ENCODE peak calls at places on chromosomes 1 and 21, in five cellular contexts. One of them, this sample, is unnamed.

GRCh38 chr1:200372095-200372884 is 37.5 kb downstream of the ZNF281 start:
- DNase-seq in fibroblast of mammary gland: peak
- DNase-seq in tibial nerve: no peak
- DNase-seq in sigmoid colon: no peak
- DNase-seq in IMR-90: peak
- DNase-seq in this sample: peak

GRCh38 chr1:70764747-70765146 is 282.9 kb downstream of the PTGER3 start:
- DNase-seq in sigmoid colon: no peak
- DNase-seq in fibroblast of mammary gland: peak
- DNase-seq in tibial nerve: no peak
- DNase-seq in IMR-90: no peak
- DNase-seq in this sample: peak

GRCh38 chr1:202888204-202888506 is 794 bp downstream of the RABIF start:
- DNase-seq in sigmoid colon: no peak
- DNase-seq in tibial nerve: no peak
- DNase-seq in IMR-90: peak
- DNase-seq in fibroblast of mammary gland: peak
- DNase-seq in this sample: peak

GRCh38 chr1:156705918-156706646 is 699 bp upstream of the CRABP2 start:
- DNase-seq in sigmoid colon: peak
- DNase-seq in IMR-90: peak
- DNase-seq in fibroblast of mammary gland: peak
- DNase-seq in tibial nerve: peak
- DNase-seq in this sample: peak

GRCh38 chr1:31937300-31938183 is 626 bp downstream of the PTP4A2 start:
- DNase-seq in IMR-90: peak
- DNase-seq in tibial nerve: peak
- DNase-seq in fibroblast of mammary gland: peak
- DNase-seq in sigmoid colon: peak
- DNase-seq in this sample: peak

GRCh38 chr1:97778718-97779117 is 142.1 kb downstream of the DPYD start:
- DNase-seq in sigmoid colon: no peak
- DNase-seq in IMR-90: peak
- DNase-seq in fibroblast of mammary gland: no peak
- DNase-seq in tibial nerve: no peak
- DNase-seq in this sample: no peak

GRCh38 chr1:62271932-62272728 is 47.1 kb downstream of the KANK4 start:
- DNase-seq in IMR-90: no peak
- DNase-seq in tibial nerve: no peak
- DNase-seq in sigmoid colon: no peak
- DNase-seq in fibroblast of mammary gland: no peak
- DNase-seq in this sample: peak

GRCh38 chr1:89262643-89263042 is 10.0 kb downstream of the GBP5 start:
- DNase-seq in tibial nerve: no peak
- DNase-seq in sigmoid colon: no peak
- DNase-seq in fibroblast of mammary gland: peak
- DNase-seq in IMR-90: peak
- DNase-seq in this sample: peak

GRCh38 chr1:68173283-68174172 is 58.8 kb downstream of the WLS start:
- DNase-seq in IMR-90: peak
- DNase-seq in fibroblast of mammary gland: peak
- DNase-seq in tibial nerve: no peak
- DNase-seq in sigmoid colon: no peak
- DNase-seq in this sample: peak

GRCh38 chr1:242187171-242187570 is 188.3 kb upstream of the MAP1LC3C start:
- DNase-seq in tibial nerve: no peak
- DNase-seq in sigmoid colon: no peak
- DNase-seq in IMR-90: no peak
- DNase-seq in fibroblast of mammary gland: no peak
- DNase-seq in this sample: no peak

GRCh38 chr1:87795615-87796337 is 467.1 kb downstream of the LMO4 start:
- DNase-seq in IMR-90: peak
- DNase-seq in tibial nerve: no peak
- DNase-seq in fibroblast of mammary gland: no peak
- DNase-seq in sigmoid colon: no peak
- DNase-seq in this sample: no peak

GRCh38 chr1:201795066-201795465 is 33.9 kb upstream of the IPO9 start:
- DNase-seq in sigmoid colon: no peak
- DNase-seq in IMR-90: no peak
- DNase-seq in fibroblast of mammary gland: peak
- DNase-seq in tibial nerve: no peak
- DNase-seq in this sample: peak

GRCh38 chr1:244381887-244382565 is 69.7 kb downstream of the ADSS2 start:
- DNase-seq in sigmoid colon: no peak
- DNase-seq in IMR-90: peak
- DNase-seq in tibial nerve: no peak
- DNase-seq in fibroblast of mammary gland: peak
- DNase-seq in this sample: peak
- H3K4me3 ChIP-seq in sigmoid colon: no peak
- H3K4me3 ChIP-seq in IMR-90: no peak
- H3K4me3 ChIP-seq in tibial nerve: no peak
- H3K4me3 ChIP-seq in fibroblast of mammary gland: no peak
- H3K4me3 ChIP-seq in this sample: no peak

GRCh38 chr1:100076319-100076718 is 56.4 kb downstream of the SASS6 start:
- DNase-seq in sigmoid colon: no peak
- DNase-seq in tibial nerve: no peak
- DNase-seq in IMR-90: no peak
- DNase-seq in fibroblast of mammary gland: no peak
- DNase-seq in this sample: no peak
- H3K4me3 ChIP-seq in sigmoid colon: no peak
- H3K4me3 ChIP-seq in tibial nerve: no peak
- H3K4me3 ChIP-seq in IMR-90: no peak
- H3K4me3 ChIP-seq in fibroblast of mammary gland: no peak
- H3K4me3 ChIP-seq in this sample: no peak

GRCh38 chr21:35510294-35510693 is 461.2 kb upstream of the RUNX1 start:
- DNase-seq in fibroblast of mammary gland: no peak
- DNase-seq in sigmoid colon: no peak
- DNase-seq in IMR-90: no peak
- DNase-seq in tibial nerve: no peak
- DNase-seq in this sample: no peak

GRCh38 chr21:35509004-35509704 is 460.1 kb upstream of the RUNX1 start:
- DNase-seq in sigmoid colon: no peak
- DNase-seq in fibroblast of mammary gland: no peak
- DNase-seq in IMR-90: no peak
- DNase-seq in tibial nerve: no peak
- DNase-seq in this sample: no peak

GRCh38 chr21:35511298-35512162 is 462.4 kb upstream of the RUNX1 start:
- DNase-seq in IMR-90: peak
- DNase-seq in fibroblast of mammary gland: peak
- DNase-seq in tibial nerve: no peak
- DNase-seq in sigmoid colon: no peak
- DNase-seq in this sample: peak

GRCh38 chr21:35508389-35508888 is 459.3 kb upstream of the RUNX1 start:
- DNase-seq in IMR-90: peak
- DNase-seq in fibroblast of mammary gland: peak
- DNase-seq in tibial nerve: peak
- DNase-seq in sigmoid colon: peak
- DNase-seq in this sample: peak

DNA sequence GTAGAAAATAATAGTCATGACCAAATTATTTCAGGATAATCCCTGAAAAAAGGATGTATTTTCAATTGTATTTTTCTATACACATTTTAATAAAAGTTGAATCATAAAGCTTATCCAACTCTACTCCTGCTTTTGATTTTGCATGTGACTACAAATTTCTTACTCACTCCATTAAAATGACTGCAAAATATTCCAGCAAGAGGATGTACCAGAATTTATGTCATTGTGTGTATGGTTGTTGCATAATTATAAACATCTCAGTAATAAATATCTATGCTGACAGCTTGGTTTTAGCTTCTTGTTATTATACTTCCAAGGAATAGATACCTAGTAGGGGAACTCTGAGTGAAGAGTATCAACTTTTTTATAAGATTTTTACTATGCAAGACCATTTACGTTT is 463.2 kb upstream of the RUNX1 start:
- DNase-seq in tibial nerve: no peak
- DNase-seq in IMR-90: peak
- DNase-seq in sigmoid colon: no peak
- DNase-seq in fibroblast of mammary gland: peak
- DNase-seq in this sample: peak
- H3K4me3 ChIP-seq in tibial nerve: no peak
- H3K4me3 ChIP-seq in IMR-90: no peak
- H3K4me3 ChIP-seq in sigmoid colon: no peak
- H3K4me3 ChIP-seq in fibroblast of mammary gland: no peak
- H3K4me3 ChIP-seq in this sample: no peak

GRCh38 chr1:151729966-151730291 is 8.6 kb downstream of the RIIAD1 start:
- DNase-seq in fibroblast of mammary gland: no peak
- DNase-seq in IMR-90: no peak
- DNase-seq in tibial nerve: no peak
- DNase-seq in sigmoid colon: no peak
- DNase-seq in this sample: no peak

GRCh38 chr1:151733126-151733525 is 11.8 kb downstream of the RIIAD1 start:
- DNase-seq in fibroblast of mammary gland: no peak
- DNase-seq in tibial nerve: no peak
- DNase-seq in sigmoid colon: no peak
- DNase-seq in IMR-90: no peak
- DNase-seq in this sample: no peak

GRCh38 chr1:151723726-151724370 is 2.5 kb downstream of the RIIAD1 start:
- DNase-seq in IMR-90: no peak
- DNase-seq in fibroblast of mammary gland: no peak
- DNase-seq in tibial nerve: no peak
- DNase-seq in sigmoid colon: no peak
- DNase-seq in this sample: no peak

GRCh38 chr1:151729157-151729965 is 8.0 kb downstream of the RIIAD1 start:
- DNase-seq in IMR-90: no peak
- DNase-seq in sigmoid colon: no peak
- DNase-seq in tibial nerve: no peak
- DNase-seq in fibroblast of mammary gland: no peak
- DNase-seq in this sample: no peak

DNA sequence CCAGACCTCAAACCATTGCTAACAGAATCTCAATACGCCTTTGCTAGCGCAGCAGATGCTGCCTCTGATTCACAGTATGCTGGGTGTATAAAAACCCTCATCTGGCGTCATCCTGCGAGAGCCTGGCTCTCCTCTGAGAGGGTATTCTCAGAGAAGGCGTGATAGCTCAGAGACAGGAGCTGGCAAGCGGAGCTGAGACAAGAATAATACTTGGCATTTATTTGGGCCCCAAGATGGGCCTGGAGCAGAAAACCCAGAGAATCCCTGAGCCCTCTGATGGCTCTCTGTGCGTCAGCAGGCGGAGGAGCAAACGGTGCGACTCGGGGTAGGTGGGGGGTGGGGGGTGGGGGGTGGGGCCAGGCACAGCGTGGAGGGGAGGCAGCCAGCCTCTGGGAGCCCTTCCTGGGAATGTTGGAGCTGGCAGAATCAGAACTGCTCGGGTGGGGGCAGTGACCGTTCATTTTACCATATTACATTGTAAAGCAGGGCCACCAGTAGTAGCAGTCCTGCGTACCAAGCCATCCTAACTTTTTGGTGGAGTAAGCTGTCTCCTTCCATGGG is 6.9 kb downstream of the RIIAD1 start:
- DNase-seq in tibial nerve: no peak
- DNase-seq in fibroblast of mammary gland: peak
- DNase-seq in sigmoid colon: peak
- DNase-seq in IMR-90: peak
- DNase-seq in this sample: peak
- H3K4me3 ChIP-seq in tibial nerve: no peak
- H3K4me3 ChIP-seq in fibroblast of mammary gland: no peak
- H3K4me3 ChIP-seq in sigmoid colon: peak
- H3K4me3 ChIP-seq in IMR-90: no peak
- H3K4me3 ChIP-seq in this sample: peak

GRCh38 chr1:155136728-155137127 is 1.1 kb downstream of the SLC50A1 start:
- DNase-seq in sigmoid colon: no peak
- DNase-seq in fibroblast of mammary gland: no peak
- DNase-seq in IMR-90: no peak
- DNase-seq in tibial nerve: no peak
- DNase-seq in this sample: no peak

GRCh38 chr1:155134322-155134721 is 1.3 kb upstream of the SLC50A1 start:
- DNase-seq in sigmoid colon: no peak
- DNase-seq in fibroblast of mammary gland: no peak
- DNase-seq in tibial nerve: no peak
- DNase-seq in IMR-90: no peak
- DNase-seq in this sample: no peak

GRCh38 chr1:155135416-155136197 is at the start of gene SLC50A1:
- DNase-seq in fibroblast of mammary gland: peak
- DNase-seq in IMR-90: peak
- DNase-seq in tibial nerve: peak
- DNase-seq in sigmoid colon: peak
- DNase-seq in this sample: peak

GRCh38 chr1:155133799-155134281 is 1.8 kb upstream of the SLC50A1 start:
- DNase-seq in fibroblast of mammary gland: no peak
- DNase-seq in tibial nerve: no peak
- DNase-seq in IMR-90: no peak
- DNase-seq in sigmoid colon: no peak
- DNase-seq in this sample: no peak

DNA sequence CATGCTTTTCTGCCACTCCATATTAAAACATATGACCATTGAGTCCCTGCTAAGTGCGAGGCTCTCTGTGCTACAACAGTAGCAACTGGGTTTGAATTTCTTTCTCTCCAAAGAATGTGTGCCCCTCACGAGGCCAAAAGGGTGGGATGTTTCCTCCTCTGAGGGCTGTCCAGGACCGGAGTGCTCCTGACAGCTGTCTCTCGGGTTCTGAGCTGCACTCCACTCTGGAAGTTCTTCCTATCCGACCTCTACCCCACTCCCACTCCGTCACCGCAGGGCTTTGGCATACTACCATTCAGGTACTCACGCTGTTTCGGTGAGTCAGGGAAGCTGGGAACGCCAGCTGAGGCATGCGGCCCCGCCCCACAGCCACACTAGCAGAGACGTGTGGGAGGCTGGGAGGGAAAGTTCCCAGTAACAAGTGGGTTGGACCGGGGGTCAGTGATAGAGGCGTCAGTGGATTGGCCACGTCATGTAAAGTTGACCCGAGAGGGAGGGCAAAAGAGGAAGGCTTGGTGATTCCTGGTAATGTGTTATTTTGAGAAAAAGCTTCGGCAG is 715 bp upstream of the SLC50A1 start:
- DNase-seq in IMR-90: peak
- DNase-seq in fibroblast of mammary gland: peak
- DNase-seq in sigmoid colon: peak
- DNase-seq in tibial nerve: peak
- DNase-seq in this sample: peak
- H3K4me3 ChIP-seq in IMR-90: peak
- H3K4me3 ChIP-seq in fibroblast of mammary gland: peak
- H3K4me3 ChIP-seq in sigmoid colon: peak
- H3K4me3 ChIP-seq in tibial nerve: peak
- H3K4me3 ChIP-seq in this sample: peak

This sample was measured in AG10803.